ENCODE peak calls at places on chromosome 4, in seven cellular contexts. E, D, Q, K, C, M and L are unnamed samples.

GRCh38 chr4:41538887-41539498 is 1.0 kb downstream of the LIMCH1 start:
- DNase-seq in Q (no peak), C (peak; percentile 54), K (no peak), D (no peak), M (no peak), E (no peak), L (no peak)

GRCh38 chr4:55661398-55662056 is 25.4 kb upstream of the NMU start:
- DNase-seq in M (no peak), Q (no peak), K (no peak), C (no peak), E (no peak), D (no peak), L (no peak)

GRCh38 chr4:40990202-40990898 is 224.0 kb downstream of the APBB2 start:
- DNase-seq in K (no peak), D (peak; percentile 97), E (no peak), C (no peak), Q (no peak), M (no peak), L (no peak)

GRCh38 chr4:74613266-74613665 is 168.3 kb downstream of the AREG start:
- DNase-seq in K (no peak), D (no peak), C (no peak), Q (no peak), M (no peak), E (no peak), L (no peak)

GRCh38 chr4:5724377-5724776 is 13.4 kb downstream of the EVC start:
- DNase-seq in Q (no peak), D (no peak), K (no peak), M (no peak), E (no peak), C (no peak), L (no peak)

GRCh38 chr4:113331811-113332210 is 282.4 kb downstream of the ANK2 start:
- DNase-seq in Q (no peak), C (no peak), K (no peak), D (no peak), E (no peak), M (no peak), L (no peak)

GRCh38 chr4:147085796-147086195 is 140.1 kb upstream of the TTC29 start:
- DNase-seq in M (no peak), D (peak; percentile 20), K (no peak), Q (no peak), C (no peak), E (no peak), L (no peak)

GRCh38 chr4:8345946-8346814 is 76.6 kb downstream of the HTRA3 start:
- DNase-seq in E (no peak), Q (no peak), D (no peak), C (no peak), M (no peak), K (no peak), L (no peak)

GRCh38 chr4:55468724-55469123 is 73.0 kb downstream of the TMEM165 start:
- DNase-seq in D (peak; percentile 59), K (no peak), E (no peak), Q (no peak), M (no peak), C (no peak), L (no peak)

GRCh38 chr4:163694385-163694784 is 199.9 kb downstream of the TMA16 start:
- DNase-seq in Q (no peak), E (no peak), M (no peak), C (no peak), D (no peak), K (no peak), L (no peak)

GRCh38 chr4:1613099-1613495 is 71.0 kb downstream of the FAM53A start:
- DNase-seq in E (no peak), K (no peak), C (no peak), M (no peak), Q (no peak), D (no peak), L (no peak)

GRCh38 chr4:72302981-72303704 is 265.9 kb downstream of the ADAMTS3 start:
- DNase-seq in Q (peak; percentile 5), K (peak; percentile 27), E (peak; percentile 50), D (peak; percentile 56), M (peak; percentile 2), C (peak; percentile 48), L (peak; percentile 69)

GRCh38 chr4:38004062-38004461 is 43.9 kb downstream of the PTTG2 start:
- DNase-seq in K (no peak), C (no peak), Q (no peak), M (no peak), D (peak; percentile 21), E (no peak), L (no peak)

GRCh38 chr4:76203541-76203940 is 10.1 kb downstream of the SCARB2 start:
- DNase-seq in D (no peak), C (no peak), K (no peak), M (no peak), Q (no peak), E (no peak), L (no peak)

GRCh38 chr4:72110886-72111285 is 79.1 kb downstream of the NPFFR2 start:
- DNase-seq in C (no peak), M (no peak), D (no peak), Q (no peak), K (no peak), E (no peak), L (no peak)

GRCh38 chr4:3530051-3530450 is 2.2 kb downstream of the LRPAP1 start:
- DNase-seq in Q (no peak), K (no peak), C (no peak), D (no peak), M (no peak), E (no peak), L (no peak)